ENCODE peak calls at places on chromosomes 13 and 19, in seven cellular contexts. L is H1, T is HCT116, E is GM12878, P is HepG2, U is SK-N-SH, Y is K562. H is an unnamed sample.

GRCh38 chr13:28805193-28805819 is 14.8 kb upstream of the MTUS2 start:
- DNase-seq in L (peak), P (no peak), E (no peak), T (no peak), Y (peak), U (peak), H (peak)

GRCh38 chr19:35178701-35179100 is 24.2 kb downstream of the FXYD5 start:
- DNase-seq in P (no peak), E (no peak), T (no peak), L (no peak), U (no peak), Y (no peak), H (no peak)

GRCh38 chr19:39157275-39157996 is 31.9 kb downstream of the PAK4 start:
- DNase-seq in L (no peak), U (no peak), P (peak), E (no peak), Y (no peak), T (no peak), H (no peak)

GRCh38 chr13:68257111-68257842 is 1027.1 kb upstream of the PCDH9 start:
- DNase-seq in E (no peak), T (no peak), U (no peak), Y (peak), L (no peak), P (no peak), H (no peak)

GRCh38 chr13:113427562-113428468 is 25.5 kb downstream of the ADPRHL1 start:
- DNase-seq in T (no peak), U (no peak), P (no peak), L (no peak), E (no peak), Y (no peak), H (peak)

GRCh38 chr19:8393871-8394250 is 3.7 kb downstream of the RAB11B start:
- DNase-seq in E (no peak), P (no peak), L (no peak), U (no peak), T (no peak), Y (no peak), H (no peak)

GRCh38 chr13:41603917-41604316 is 146.6 kb downstream of the RGCC start:
- DNase-seq in U (no peak), E (no peak), Y (peak), P (no peak), L (no peak), T (peak), H (peak)

GRCh38 chr19:28785961-28786360 is 427.0 kb downstream of the UQCRFS1 start:
- DNase-seq in U (no peak), Y (no peak), L (no peak), T (no peak), E (no peak), P (no peak), H (no peak)

GRCh38 chr19:38090561-38090960 is 133.5 kb downstream of the DPF1 start:
- DNase-seq in T (no peak), L (no peak), Y (no peak), E (no peak), U (no peak), P (no peak), H (no peak)

GRCh38 chr13:82358284-82358683 is 1524.0 kb downstream of the SLITRK1 start:
- DNase-seq in Y (no peak), L (no peak), E (no peak), U (no peak), P (no peak), T (no peak), H (no peak)

GRCh38 chr19:27746691-27747380 is 1466.1 kb downstream of the UQCRFS1 start:
- DNase-seq in P (no peak), Y (peak), T (no peak), U (peak), L (peak), E (no peak), H (peak)

GRCh38 chr19:19409235-19410030 is 4.0 kb downstream of the GATAD2A start:
- DNase-seq in U (no peak), T (no peak), L (no peak), E (no peak), Y (no peak), P (no peak), H (peak)

GRCh38 chr19:15498910-15499309 is 9.4 kb upstream of the CYP4F22 start:
- DNase-seq in E (no peak), T (peak), U (no peak), Y (no peak), L (no peak), P (no peak), H (no peak)

GRCh38 chr19:30884146-30884812 is 465.0 kb downstream of the TSHZ3 start:
- DNase-seq in E (no peak), P (no peak), U (no peak), T (no peak), Y (no peak), L (no peak), H (no peak)

GRCh38 chr13:40975441-40975840 is 43.7 kb downstream of the ELF1 start:
- DNase-seq in U (no peak), T (no peak), L (no peak), P (no peak), E (no peak), Y (no peak), H (no peak)

GRCh38 chr13:32829676-32830091 is 186.5 kb upstream of the KL start:
- DNase-seq in E (no peak), P (no peak), T (peak), Y (no peak), U (no peak), L (no peak), H (no peak)

GRCh38 chr19:288911-289310 is 2.3 kb downstream of the PLPP2 start:
- DNase-seq in E (no peak), U (no peak), T (no peak), L (no peak), P (no peak), Y (no peak), H (no peak)

GRCh38 chr13:110759710-110760109 is 46.2 kb downstream of the ING1 start:
- DNase-seq in P (no peak), L (no peak), Y (no peak), E (no peak), T (no peak), U (no peak), H (no peak)

GRCh38 chr13:51153527-51153926 is 42.5 kb upstream of the C13orf42 start:
- DNase-seq in P (no peak), T (no peak), Y (no peak), L (peak), E (no peak), U (no peak), H (no peak)

GRCh38 chr13:100989424-100989823 is 314.8 kb upstream of the TMTC4 start:
- DNase-seq in E (no peak), U (no peak), L (no peak), T (no peak), Y (no peak), P (no peak), H (no peak)

GRCh38 chr13:51562011-51562671 is 22.1 kb upstream of the WDFY2 start:
- DNase-seq in L (no peak), T (no peak), Y (no peak), E (peak), P (no peak), U (no peak), H (no peak)

GRCh38 chr19:290539-291521 is at the start of gene PLPP2:
- DNase-seq in L (peak), Y (no peak), U (peak), E (no peak), P (no peak), T (no peak), H (peak)

GRCh38 chr19:2034729-2035589 is 16.1 kb downstream of the MKNK2 start:
- DNase-seq in P (no peak), L (peak), U (peak), Y (peak), E (no peak), T (peak), H (peak)

GRCh38 chr19:18749362-18750231 is 41.5 kb downstream of the COMP start:
- DNase-seq in U (no peak), L (no peak), E (no peak), P (no peak), T (no peak), Y (no peak), H (no peak)

GRCh38 chr13:48709213-48709612 is 55.5 kb downstream of the CYSLTR2 start:
- DNase-seq in E (no peak), P (no peak), U (no peak), T (no peak), Y (no peak), L (no peak), H (no peak)

GRCh38 chr13:90393408-90393807 is 954.1 kb upstream of the MIR17HG start:
- DNase-seq in Y (no peak), T (no peak), E (no peak), P (no peak), L (no peak), U (no peak), H (no peak)

GRCh38 chr13:26653310-26653709 is 95.8 kb downstream of the WASF3 start:
- DNase-seq in E (no peak), L (no peak), T (no peak), Y (no peak), U (no peak), P (no peak), H (no peak)

GRCh38 chr13:51849145-51850101 is 4.4 kb upstream of the TMEM272 start:
- DNase-seq in U (peak), T (peak), P (peak), Y (peak), L (peak), E (no peak), H (no peak)

GRCh38 chr19:6519289-6519688 is 11.5 kb upstream of the TNFSF9 start:
- DNase-seq in E (no peak), P (no peak), L (no peak), Y (no peak), U (no peak), T (no peak), H (no peak)

GRCh38 chr13:44796597-44797517 is 192.4 kb downstream of the NUFIP1 start:
- DNase-seq in E (no peak), U (no peak), T (no peak), L (no peak), Y (no peak), P (no peak), H (no peak)

GRCh38 chr19:3696660-3696995 is 3.6 kb downstream of the PIP5K1C start:
- DNase-seq in P (no peak), E (no peak), L (no peak), Y (no peak), U (no peak), T (no peak), H (no peak)

GRCh38 chr13:29924482-29924884 is 74.1 kb upstream of the UBL3 start:
- DNase-seq in P (peak), U (no peak), L (no peak), E (no peak), Y (no peak), T (no peak), H (no peak)
- TF ChIP-seq JUND in P (no peak), U (no peak), L (no peak), E (no peak), Y (no peak), T (no peak), H (no peak)

GRCh38 chr13:94617389-94618000 is 15.8 kb downstream of the GPR180 start:
- DNase-seq in L (no peak), T (no peak), P (peak), U (peak), E (no peak), Y (peak), H (no peak)

GRCh38 chr13:94620286-94620896 is 18.7 kb downstream of the GPR180 start:
- DNase-seq in U (peak), L (no peak), E (no peak), P (peak), Y (peak), T (peak), H (peak)
- TF ChIP-seq JUND in U (no peak), L (no peak), E (no peak), P (no peak), Y (no peak), T (no peak), H (no peak)

DNA sequence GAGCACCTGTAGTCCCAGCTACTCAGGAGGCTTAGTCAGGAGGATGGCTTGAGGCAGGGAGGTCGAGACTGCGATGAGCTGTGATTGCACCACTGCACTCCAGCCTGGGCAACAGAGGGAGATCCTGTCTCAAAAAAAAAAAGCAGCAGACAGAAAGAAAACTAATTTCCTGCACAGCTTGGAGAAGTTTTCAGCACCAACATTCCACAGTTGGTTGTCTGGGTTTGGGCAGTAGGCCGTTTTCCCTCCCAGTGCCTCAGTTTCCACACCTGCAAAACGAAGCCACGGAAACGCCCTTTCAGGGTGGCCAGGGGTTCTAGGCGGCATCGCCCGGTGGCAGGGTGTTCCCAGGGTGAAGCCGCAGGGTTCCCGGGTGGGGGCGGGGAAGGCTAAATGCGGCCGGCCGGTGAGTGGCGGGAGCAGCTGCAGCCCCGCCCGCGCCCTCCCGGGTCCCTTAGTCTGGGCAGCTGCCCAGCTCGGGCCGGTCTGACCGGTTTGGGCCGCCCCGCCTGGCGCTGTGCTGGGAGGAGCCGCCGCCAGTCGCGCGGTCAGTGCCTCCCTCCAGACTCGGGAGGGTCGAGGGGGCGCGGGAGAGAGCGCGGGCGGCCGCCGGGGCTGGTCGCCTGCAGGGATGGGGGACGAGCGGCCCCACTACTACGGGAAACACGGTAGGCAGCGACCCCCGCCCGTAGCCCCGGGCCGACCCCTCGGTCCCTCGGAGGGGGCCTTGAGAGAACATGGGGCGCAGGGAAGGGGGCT is at the start of gene SLC44A2:
- DNase-seq in E (no peak), P (no peak), U (peak), L (peak), T (peak), Y (no peak), H (peak)
- TF ChIP-seq JUND in E (no peak), P (no peak), U (no peak), L (no peak), T (no peak), Y (no peak), H (peak)

DNA sequence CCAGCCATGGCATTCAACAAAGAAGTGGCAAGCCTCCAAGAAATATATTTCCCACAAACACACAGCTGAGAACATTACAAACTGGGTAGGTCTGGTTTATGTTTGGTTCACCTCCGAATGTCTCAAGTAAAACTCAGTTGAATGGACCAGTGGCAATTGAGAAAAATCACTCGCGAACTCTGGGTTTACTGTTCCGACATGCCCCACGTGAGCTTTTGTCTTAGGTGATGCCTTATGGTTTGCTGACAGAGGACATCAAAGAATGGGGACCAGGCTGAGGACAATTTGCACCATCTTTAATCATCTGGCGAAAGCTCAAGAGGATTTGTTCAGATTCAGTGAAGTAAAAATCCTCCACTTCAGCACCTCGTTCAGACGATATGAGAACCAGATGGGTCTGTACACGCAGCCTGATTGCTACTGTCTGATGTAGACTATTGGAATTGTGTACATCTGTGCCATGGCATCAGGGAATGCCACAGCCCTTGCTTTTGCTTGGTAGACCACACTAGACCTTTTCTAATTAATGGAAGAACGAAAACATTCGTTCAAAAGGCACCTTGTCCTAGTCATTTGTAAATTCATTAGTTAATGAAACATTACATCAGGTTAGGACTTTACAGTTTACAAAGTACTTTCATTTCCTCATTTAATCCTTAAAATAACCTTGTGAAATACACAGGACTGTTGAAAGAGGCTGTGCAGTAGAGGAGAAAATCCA is 59.4 kb downstream of the SLC10A2 start:
- DNase-seq in U (no peak), E (peak), T (no peak), P (no peak), Y (no peak), L (no peak), H (no peak)
- TF ChIP-seq JUND in U (no peak), E (peak), T (no peak), P (no peak), Y (no peak), L (no peak), H (no peak)

DNA sequence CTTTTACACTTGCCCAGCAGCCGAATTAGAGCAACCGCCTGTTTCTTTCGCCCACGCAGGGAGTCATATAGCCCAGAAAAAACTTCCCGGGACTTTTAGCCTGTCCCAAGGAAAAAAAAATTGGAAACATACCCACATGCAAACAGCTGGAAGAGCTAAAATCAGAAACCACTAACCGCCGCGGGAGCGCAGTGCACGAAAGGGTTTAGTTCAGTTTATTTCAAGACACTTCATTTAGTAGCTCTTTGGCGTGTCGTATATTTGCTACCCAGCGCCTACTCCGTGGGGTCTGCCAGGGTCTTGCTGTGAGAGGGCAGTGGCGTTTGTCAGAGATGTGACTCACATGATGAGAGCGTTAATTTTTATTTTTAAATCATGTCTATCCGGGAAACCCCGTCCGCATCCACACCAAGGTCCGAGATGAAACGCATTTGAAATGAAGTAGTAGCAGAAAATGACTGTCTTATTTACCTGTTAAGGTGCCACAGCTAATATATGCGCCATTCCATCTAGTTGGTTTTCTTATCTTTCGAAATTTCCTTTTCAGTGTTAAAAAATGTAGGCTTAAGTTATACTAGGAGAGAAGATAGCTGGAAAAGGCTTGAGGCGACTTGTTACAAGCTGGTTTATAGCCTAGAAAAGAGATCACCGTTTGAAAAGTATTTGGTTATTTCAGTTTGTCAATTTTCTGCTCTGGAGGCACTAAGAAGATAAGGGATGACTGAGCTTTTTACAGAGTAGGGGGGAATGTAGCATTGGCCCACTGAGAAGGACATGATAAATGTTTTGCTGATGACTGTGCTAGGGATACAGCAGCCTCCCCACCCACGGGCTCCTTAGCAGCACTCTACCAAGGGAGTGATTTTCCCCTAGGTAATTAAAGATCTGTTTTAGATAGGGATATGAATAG is 1.7 kb downstream of the KLF5 start:
- DNase-seq in P (no peak), T (no peak), E (no peak), U (peak), Y (peak), L (no peak), H (peak)
- TF ChIP-seq JUND in P (no peak), T (no peak), E (no peak), U (no peak), Y (no peak), L (no peak), H (no peak)

GRCh38 chr19:40641306-40641705 is 40.1 kb downstream of the LTBP4 start:
- DNase-seq in P (no peak), E (no peak), L (no peak), T (no peak), U (no peak), Y (no peak), H (no peak)

GRCh38 chr19:40650749-40651305 is 39.6 kb downstream of the NUMBL start:
- DNase-seq in L (no peak), U (no peak), P (no peak), Y (no peak), E (no peak), T (no peak), H (no peak)

GRCh38 chr19:40642062-40642706 is 41.0 kb downstream of the LTBP4 start:
- DNase-seq in U (no peak), E (no peak), T (no peak), Y (no peak), P (no peak), L (no peak), H (no peak)

GRCh38 chr19:40642757-40643325 is 41.7 kb downstream of the LTBP4 start:
- DNase-seq in P (no peak), Y (no peak), E (no peak), T (no peak), L (no peak), U (no peak), H (no peak)

DNA sequence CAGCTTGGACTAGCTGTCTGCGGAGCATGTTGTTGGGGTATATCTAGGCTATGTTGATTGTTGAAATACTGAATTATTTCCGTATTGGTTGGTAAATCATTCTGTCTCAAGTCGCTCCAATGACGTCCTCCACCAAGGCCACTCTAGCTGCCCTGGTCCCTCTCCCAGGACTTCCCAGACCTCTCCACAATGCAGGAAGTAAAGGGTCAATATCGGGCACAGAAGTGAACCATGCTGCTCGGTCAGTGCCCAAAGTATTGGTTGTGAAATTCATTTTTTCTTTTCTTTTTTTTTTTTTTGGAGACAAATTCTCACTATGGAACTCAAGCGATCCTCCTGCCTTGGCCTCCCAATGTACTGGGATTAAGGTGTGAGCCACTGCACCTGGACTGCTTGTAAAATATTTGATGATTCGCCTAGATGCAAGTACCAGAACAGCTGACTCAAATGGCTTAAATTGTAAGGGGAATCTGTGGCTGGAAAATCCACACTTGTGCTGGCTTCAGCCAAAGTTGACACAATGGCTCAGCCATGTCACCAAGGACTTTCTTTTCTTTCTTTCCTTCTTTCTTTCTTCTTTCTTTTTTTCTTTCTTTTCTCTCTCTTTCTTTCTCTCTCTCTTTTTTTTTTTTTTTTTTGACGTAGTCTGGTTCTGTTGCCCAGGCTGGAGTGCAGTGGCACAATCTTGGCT is 43.7 kb downstream of the NUMBL start:
- DNase-seq in Y (no peak), T (no peak), U (no peak), L (no peak), E (no peak), P (no peak), H (no peak)
- TF ChIP-seq JUND in Y (no peak), T (no peak), U (no peak), L (no peak), E (no peak), P (no peak), H (no peak)